ENCODE peak calls at places on chromosomes 12 and 14, in ten cellular contexts. Y, O, Z, B, K, P, J, F, C and L are unnamed samples.

GRCh38 chr12:129423041-129423580 is 480.7 kb downstream of the TMEM132D start:
- DNase-seq in Y (no peak), O (no peak), Z (no peak), B (no peak), K (no peak), P (no peak), J (no peak), F (no peak), C (no peak), L (no peak)

GRCh38 chr12:56230449-56231183 is 765 bp downstream of the SLC39A5 start:
- DNase-seq in Y (no peak), O (peak; percentile 87), Z (no peak), B (peak; percentile 93), K (no peak), P (no peak), J (no peak), F (no peak), C (no peak), L (no peak)

GRCh38 chr14:56899829-56900228 is 89.5 kb upstream of the OTX2 start:
- DNase-seq in Y (no peak), O (no peak), Z (no peak), B (no peak), K (no peak), P (no peak), J (no peak), F (no peak), C (no peak), L (no peak)

GRCh38 chr12:95815635-95816212 is 25.2 kb upstream of the NTN4 start:
- DNase-seq in Y (peak; percentile 15), O (no peak), Z (no peak), B (peak; percentile 36), K (no peak), P (no peak), J (no peak), F (peak; percentile 40), C (no peak), L (no peak)

GRCh38 chr12:75840994-75841355 is 190.6 kb downstream of the PHLDA1 start:
- DNase-seq in Y (no peak), O (no peak), Z (no peak), B (no peak), K (no peak), P (no peak), J (no peak), F (no peak), C (no peak), L (no peak)

GRCh38 chr12:39816671-39817185 is 197.1 kb upstream of the ABCD2 start:
- DNase-seq in Y (no peak), O (no peak), Z (no peak), B (no peak), K (no peak), P (no peak), J (no peak), F (no peak), C (no peak), L (no peak)

GRCh38 chr12:84362552-84362897 is 550.1 kb downstream of the SLC6A15 start:
- DNase-seq in Y (no peak), O (no peak), Z (no peak), B (no peak), K (no peak), P (no peak), J (no peak), F (no peak), C (no peak), L (no peak)

GRCh38 chr12:51925400-51926063 is 18.2 kb downstream of the ACVRL1 start:
- DNase-seq in Y (peak; percentile 50), O (no peak), Z (no peak), B (no peak), K (no peak), P (no peak), J (no peak), F (no peak), C (no peak), L (no peak)

GRCh38 chr14:45679852-45680251 is 426.9 kb upstream of the MIS18BP1 start:
- DNase-seq in Y (no peak), O (no peak), Z (no peak), B (no peak), K (no peak), P (no peak), J (no peak), F (no peak), C (no peak), L (no peak)

GRCh38 chr12:76449572-76449971 is 101.4 kb upstream of the BBS10 start:
- DNase-seq in Y (no peak), O (no peak), Z (no peak), B (no peak), K (no peak), P (no peak), J (no peak), F (no peak), C (no peak), L (no peak)

GRCh38 chr12:52729147-52729546 is 25.8 kb upstream of the KRT77 start:
- DNase-seq in Y (no peak), O (no peak), Z (no peak), B (no peak), K (no peak), P (no peak), J (no peak), F (no peak), C (no peak), L (no peak)

GRCh38 chr12:27525373-27525772 is 1.4 kb downstream of the PPFIBP1 start:
- DNase-seq in Y (no peak), O (no peak), Z (peak; percentile 72), B (no peak), K (no peak), P (no peak), J (no peak), F (no peak), C (no peak), L (no peak)

GRCh38 chr12:1630827-1631591 is 2.0 kb downstream of the WNT5B start:
- DNase-seq in Y (no peak), O (no peak), Z (no peak), B (peak; percentile 24), K (no peak), P (peak; percentile 63), J (no peak), F (peak; percentile 49), C (no peak), L (no peak)
- TF ChIP-seq CTCF in Y (no peak), O (no peak), Z (no peak), B (no peak), K (no peak), P (no peak), J (no peak), F (no peak), C (no peak), L (no peak)

DNA sequence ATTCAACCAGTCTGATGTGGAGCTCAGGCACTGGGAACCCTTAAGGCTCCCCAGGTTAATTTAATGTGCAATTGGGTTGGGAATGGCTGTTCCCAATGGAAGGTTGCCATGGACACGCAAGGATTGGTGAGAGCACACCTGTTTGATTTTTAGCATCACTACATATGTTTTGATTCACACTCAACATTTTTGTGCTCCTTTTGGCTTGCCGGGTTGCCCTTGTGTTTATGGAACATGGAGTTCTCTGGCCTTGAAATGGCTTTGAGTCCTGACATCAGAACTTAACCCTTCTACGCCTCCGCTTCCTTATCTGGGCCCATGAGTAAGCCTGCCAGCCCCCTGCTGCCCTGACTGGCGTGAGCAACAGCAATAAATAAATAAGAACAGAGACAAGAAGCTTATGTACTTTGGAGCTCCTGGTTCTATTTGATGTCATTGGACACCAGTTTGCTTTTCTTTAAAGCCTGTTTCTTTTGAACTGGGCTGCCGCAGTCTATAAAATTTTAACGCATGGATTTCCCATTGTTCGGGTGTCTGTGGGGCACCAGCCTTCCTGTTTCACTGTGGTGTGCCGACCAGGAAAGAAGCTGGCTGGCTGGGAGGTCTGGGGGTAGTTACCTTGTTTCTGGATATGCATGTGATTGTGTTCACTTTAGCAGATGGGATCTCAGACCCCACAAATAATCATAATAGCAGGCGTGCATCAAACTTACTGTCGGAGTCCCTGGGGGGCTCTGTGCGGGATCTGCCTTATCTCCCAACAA is 27.9 kb downstream of the TBX3 start:
- DNase-seq in Y (peak; percentile 33), O (no peak), Z (no peak), B (peak; percentile 98), K (no peak), P (no peak), J (no peak), F (no peak), C (no peak), L (no peak)
- TF ChIP-seq POLR2AphosphoS5 in Y (no peak), O (no peak), Z (no peak), B (no peak), K (no peak), P (no peak), J (no peak), F (no peak), C (no peak), L (peak; percentile 60)

GRCh38 chr12:109888179-109889020 is 8.1 kb upstream of the GLTP start:
- DNase-seq in Y (no peak), O (no peak), Z (no peak), B (no peak), K (no peak), P (no peak), J (no peak), F (no peak), C (peak; percentile 45), L (no peak)

GRCh38 chr12:109881752-109882151 is 1.4 kb upstream of the GLTP start:
- DNase-seq in Y (no peak), O (no peak), Z (no peak), B (no peak), K (no peak), P (no peak), J (no peak), F (no peak), C (no peak), L (no peak)

GRCh38 chr12:109880938-109881337 is 597 bp upstream of the GLTP start:
- DNase-seq in Y (no peak), O (no peak), Z (no peak), B (no peak), K (no peak), P (no peak), J (no peak), F (no peak), C (no peak), L (no peak)

GRCh38 chr12:109883429-109883828 is 3.1 kb upstream of the GLTP start:
- DNase-seq in Y (no peak), O (no peak), Z (no peak), B (no peak), K (no peak), P (no peak), J (no peak), F (peak; percentile 4), C (no peak), L (no peak)

DNA sequence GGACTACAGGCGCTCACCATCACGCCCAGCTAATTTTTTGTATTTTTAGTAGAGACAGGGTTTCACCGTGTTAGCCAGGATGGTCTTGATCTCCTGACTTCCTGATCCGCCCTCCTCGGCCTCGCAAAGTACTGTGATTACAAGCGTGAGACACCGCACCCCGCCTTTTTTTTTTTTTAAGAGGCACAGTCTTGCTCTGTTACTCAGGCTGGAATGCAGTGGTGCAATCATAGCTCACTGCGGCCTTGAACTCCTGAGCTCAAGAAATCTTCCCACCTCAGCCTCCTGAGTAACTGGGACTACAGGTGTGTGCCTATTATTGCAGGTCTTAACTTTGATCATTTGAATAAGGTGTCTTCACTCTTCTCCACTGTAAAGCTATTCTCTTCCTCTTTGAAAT is 5.3 kb upstream of the GLTP start:
- DNase-seq in Y (no peak), O (no peak), Z (no peak), B (no peak), K (no peak), P (no peak), J (no peak), F (no peak), C (no peak), L (no peak)
- TF ChIP-seq EP300 in Y (no peak), O (no peak), Z (no peak), B (no peak), K (no peak), P (no peak), J (no peak), F (no peak), C (no peak), L (no peak)

GRCh38 chr14:22773162-22774010 is 6.9 kb downstream of the OXA1L start:
- DNase-seq in Y (no peak), O (no peak), Z (no peak), B (no peak), K (no peak), P (no peak), J (no peak), F (no peak), C (no peak), L (no peak)
- TF ChIP-seq CTCF in Y (no peak), O (no peak), Z (no peak), B (no peak), K (no peak), P (no peak), J (no peak), F (no peak), C (no peak), L (no peak)